ENCODE peak calls at places on chromosomes 12 and 14, in five cellular contexts. D, Z, G, V and F are unnamed samples.

GRCh38 chr12:119877639-119877948 is 474 bp upstream of the CIT start:
- DNase-seq in D (no peak), Z (no peak), G (no peak), V (no peak), F (no peak)

GRCh38 chr12:84034891-84035290 is 877.7 kb downstream of the SLC6A15 start:
- DNase-seq in D (no peak), Z (no peak), G (no peak), V (no peak), F (no peak)

GRCh38 chr12:94922561-94922960 is 80.9 kb downstream of the NDUFA12 start:
- DNase-seq in D (no peak), Z (no peak), G (peak; percentile 53), V (no peak), F (peak; percentile 55)

GRCh38 chr14:35342160-35343010 is 50.2 kb downstream of the PSMA6 start:
- DNase-seq in D (no peak), Z (no peak), G (no peak), V (no peak), F (no peak)

GRCh38 chr12:47729233-47729632 is 3.9 kb upstream of the ENDOU start:
- DNase-seq in D (no peak), Z (no peak), G (no peak), V (no peak), F (no peak)

GRCh38 chr14:68762944-68763831 is 29.7 kb downstream of the ZFP36L1 start:
- DNase-seq in D (no peak), Z (peak; percentile 95), G (peak; percentile 72), V (no peak), F (peak; percentile 97)

GRCh38 chr12:77339610-77340009 is 274.2 kb upstream of the E2F7 start:
- DNase-seq in D (no peak), Z (no peak), G (no peak), V (no peak), F (no peak)

GRCh38 chr12:19234171-19234704 is 104.7 kb downstream of the PLEKHA5 start:
- DNase-seq in D (no peak), Z (no peak), G (no peak), V (no peak), F (peak; percentile 51)

GRCh38 chr14:31291210-31291609 is 83.6 kb upstream of the HECTD1 start:
- DNase-seq in D (no peak), Z (no peak), G (no peak), V (no peak), F (no peak)

GRCh38 chr14:23442721-23443356 is 7.4 kb upstream of the MYH7 start:
- DNase-seq in D (no peak), Z (no peak), G (peak; percentile 45), V (no peak), F (no peak)

GRCh38 chr12:100733817-100734593 is 60.6 kb upstream of the ANO4 start:
- DNase-seq in D (no peak), Z (no peak), G (peak; percentile 68), V (no peak), F (peak; percentile 51)

GRCh38 chr14:34237098-34237497 is 224.9 kb downstream of the SPTSSA start:
- DNase-seq in D (no peak), Z (no peak), G (no peak), V (no peak), F (no peak)

GRCh38 chr12:13443498-13443897 is 247.0 kb downstream of the EMP1 start:
- DNase-seq in D (no peak), Z (no peak), G (no peak), V (no peak), F (no peak)

GRCh38 chr12:1576410-1577240 is 17.8 kb downstream of the FBXL14 start:
- DNase-seq in D (no peak), Z (peak; percentile 62), G (peak; percentile 16), V (no peak), F (peak; percentile 74)

GRCh38 chr12:68497702-68498101 is 113.0 kb upstream of the RAP1B start:
- DNase-seq in D (no peak), Z (no peak), G (no peak), V (no peak), F (no peak)

GRCh38 chr14:60637490-60638452 is 11.5 kb downstream of the SIX1 start:
- DNase-seq in D (no peak), Z (no peak), G (peak; percentile 82), V (no peak), F (peak; percentile 65)

GRCh38 chr12:64685076-64685475 is 74.1 kb downstream of the GNS start:
- DNase-seq in D (no peak), Z (no peak), G (no peak), V (no peak), F (no peak)

GRCh38 chr12:59164991-59165718 is 244.9 kb upstream of the LRIG3 start:
- DNase-seq in D (no peak), Z (no peak), G (peak; percentile 76), V (no peak), F (peak; percentile 44)

GRCh38 chr14:61564623-61565091 is 130.7 kb upstream of the HIF1A start:
- DNase-seq in D (no peak), Z (no peak), G (peak; percentile 17), V (no peak), F (peak; percentile 83)

GRCh38 chr12:111404362-111405148 is 1.2 kb upstream of the SH2B3 start:
- DNase-seq in D (no peak), Z (peak; percentile 57), G (peak; percentile 92), V (no peak), F (peak; percentile 92)

GRCh38 chr12:13835657-13836056 is 145.7 kb downstream of the GRIN2B start:
- DNase-seq in D (no peak), Z (no peak), G (no peak), V (no peak), F (no peak)

GRCh38 chr14:52607061-52607460 is 54.4 kb downstream of the GPR137C start:
- DNase-seq in D (no peak), Z (no peak), G (no peak), V (no peak), F (no peak)

GRCh38 chr12:94618995-94619695 is 31.2 kb downstream of the TMCC3 start:
- DNase-seq in D (no peak), Z (no peak), G (no peak), V (no peak), F (no peak)

GRCh38 chr14:96735509-96735908 is 61.7 kb upstream of the VRK1 start:
- DNase-seq in D (no peak), Z (no peak), G (no peak), V (no peak), F (no peak)

GRCh38 chr12:58081488-58081887 is 140.1 kb downstream of the ATP23 start:
- DNase-seq in D (no peak), Z (no peak), G (no peak), V (no peak), F (no peak)

GRCh38 chr12:62631531-62632520 is 165.2 kb downstream of the MON2 start:
- DNase-seq in D (peak; percentile 6), Z (peak; percentile 62), G (peak; percentile 84), V (no peak), F (peak; percentile 67)

GRCh38 chr14:78970677-78971076 is 800.5 kb downstream of the NRXN3 start:
- DNase-seq in D (no peak), Z (no peak), G (no peak), V (no peak), F (no peak)

GRCh38 chr14:62947291-62947690 is 98.0 kb downstream of the KCNH5 start:
- DNase-seq in D (no peak), Z (no peak), G (no peak), V (no peak), F (no peak)

GRCh38 chr14:101130861-101131260 is 227.3 kb upstream of the RTL1 start:
- DNase-seq in D (no peak), Z (no peak), G (no peak), V (no peak), F (no peak)

GRCh38 chr14:103679351-103679750 is 35.9 kb downstream of the XRCC3 start:
- DNase-seq in D (peak; percentile 20), Z (no peak), G (peak; percentile 62), V (no peak), F (peak; percentile 47)

GRCh38 chr14:69138189-69138535 is 14.8 kb downstream of the DCAF5 start:
- DNase-seq in D (no peak), Z (no peak), G (no peak), V (no peak), F (peak; percentile 59)

GRCh38 chr12:86261142-86261541 is 5.0 kb upstream of the MGAT4C start:
- DNase-seq in D (no peak), Z (no peak), G (no peak), V (no peak), F (no peak)

GRCh38 chr14:63224196-63224595 is 20.0 kb downstream of the RHOJ start:
- DNase-seq in D (no peak), Z (no peak), G (no peak), V (no peak), F (no peak)

GRCh38 chr14:103073367-103073875 is 10.6 kb upstream of the LBHD2 start:
- DNase-seq in D (no peak), Z (no peak), G (no peak), V (no peak), F (no peak)

GRCh38 chr12:57739914-57740538 is 1.5 kb upstream of the AGAP2 start:
- DNase-seq in D (no peak), Z (no peak), G (no peak), V (no peak), F (no peak)

GRCh38 chr14:37594916-37595808 is at the start of the genes FOXA1 and TTC6:
- DNase-seq in D (no peak), Z (no peak), G (peak; percentile 79), V (no peak), F (peak; percentile 65)